ENCODE peak calls at places on chromosome 16, in six cellular contexts. One of them, this sample, is unnamed.

GRCh38 chr16:29662000-29662728 is 883 bp upstream of the SPN start:
- DNase-seq in A549: no peak
- DNase-seq in K562: no peak
- DNase-seq in IMR-90: no peak
- DNase-seq in GM12878: peak
- DNase-seq in HepG2: no peak
- DNase-seq in this sample: no peak

GRCh38 chr16:71746442-71747046 is 22.0 kb upstream of the PHLPP2 start:
- DNase-seq in A549: peak
- DNase-seq in K562: peak
- DNase-seq in IMR-90: peak
- DNase-seq in GM12878: no peak
- DNase-seq in HepG2: peak
- DNase-seq in this sample: peak

GRCh38 chr16:76278976-76279375 is 1.8 kb downstream of the CNTNAP4 start:
- DNase-seq in A549: peak
- DNase-seq in K562: no peak
- DNase-seq in IMR-90: no peak
- DNase-seq in GM12878: no peak
- DNase-seq in HepG2: peak
- DNase-seq in this sample: no peak

GRCh38 chr16:69318177-69318910 is 7.2 kb downstream of the VPS4A start:
- DNase-seq in A549: no peak
- DNase-seq in K562: no peak
- DNase-seq in IMR-90: no peak
- DNase-seq in GM12878: no peak
- DNase-seq in HepG2: no peak
- DNase-seq in this sample: no peak

GRCh38 chr16:15518412-15519351 is 84.3 kb downstream of the BMERB1 start:
- DNase-seq in A549: peak
- DNase-seq in K562: no peak
- DNase-seq in IMR-90: peak
- DNase-seq in GM12878: no peak
- DNase-seq in HepG2: no peak
- DNase-seq in this sample: no peak

GRCh38 chr16:89144681-89145080 is 26.9 kb upstream of the CDH15 start:
- DNase-seq in A549: no peak
- DNase-seq in K562: no peak
- DNase-seq in IMR-90: no peak
- DNase-seq in GM12878: no peak
- DNase-seq in HepG2: no peak
- DNase-seq in this sample: no peak

GRCh38 chr16:75471723-75472634 is 7.5 kb upstream of the TMEM170A start:
- DNase-seq in A549: peak
- DNase-seq in K562: peak
- DNase-seq in IMR-90: peak
- DNase-seq in GM12878: no peak
- DNase-seq in HepG2: peak
- DNase-seq in this sample: peak

GRCh38 chr16:58652741-58653140 is 23.1 kb upstream of the CNOT1 start:
- DNase-seq in A549: peak
- DNase-seq in K562: no peak
- DNase-seq in IMR-90: peak
- DNase-seq in GM12878: no peak
- DNase-seq in HepG2: peak
- DNase-seq in this sample: no peak

GRCh38 chr16:21197115-21197514 is 14.3 kb downstream of the ZP2 start:
- DNase-seq in A549: no peak
- DNase-seq in K562: no peak
- DNase-seq in IMR-90: no peak
- DNase-seq in GM12878: no peak
- DNase-seq in HepG2: no peak
- DNase-seq in this sample: no peak

GRCh38 chr16:86523166-86523740 is 12.9 kb downstream of the FOXF1 start:
- DNase-seq in A549: no peak
- DNase-seq in K562: no peak
- DNase-seq in IMR-90: no peak
- DNase-seq in GM12878: no peak
- DNase-seq in HepG2: no peak
- DNase-seq in this sample: no peak

GRCh38 chr16:16067127-16067526 is 117.7 kb downstream of the ABCC1 start:
- DNase-seq in A549: no peak
- DNase-seq in K562: no peak
- DNase-seq in IMR-90: peak
- DNase-seq in GM12878: no peak
- DNase-seq in HepG2: no peak
- DNase-seq in this sample: no peak

GRCh38 chr16:24753437-24753836 is 24.0 kb downstream of the TNRC6A start:
- DNase-seq in A549: no peak
- DNase-seq in K562: no peak
- DNase-seq in IMR-90: no peak
- DNase-seq in GM12878: no peak
- DNase-seq in HepG2: no peak
- DNase-seq in this sample: no peak

GRCh38 chr16:8958344-8958808 is 5.3 kb downstream of the USP7 start:
- DNase-seq in A549: no peak
- DNase-seq in K562: no peak
- DNase-seq in IMR-90: peak
- DNase-seq in GM12878: no peak
- DNase-seq in HepG2: no peak
- DNase-seq in this sample: no peak

GRCh38 chr16:88566158-88566557 is 4.0 kb upstream of the ZC3H18 start:
- DNase-seq in A549: no peak
- DNase-seq in K562: no peak
- DNase-seq in IMR-90: peak
- DNase-seq in GM12878: no peak
- DNase-seq in HepG2: no peak
- DNase-seq in this sample: no peak

GRCh38 chr16:66271074-66272060 is 95.1 kb upstream of the CDH5 start:
- DNase-seq in A549: no peak
- DNase-seq in K562: no peak
- DNase-seq in IMR-90: no peak
- DNase-seq in GM12878: no peak
- DNase-seq in HepG2: no peak
- DNase-seq in this sample: no peak

GRCh38 chr16:49441366-49441780 is 67.8 kb downstream of the C16orf78 start:
- DNase-seq in A549: no peak
- DNase-seq in K562: no peak
- DNase-seq in IMR-90: no peak
- DNase-seq in GM12878: peak
- DNase-seq in HepG2: no peak
- DNase-seq in this sample: no peak

GRCh38 chr16:82034981-82035612 is at the start of gene HSD17B2:
- DNase-seq in A549: peak
- DNase-seq in K562: no peak
- DNase-seq in IMR-90: peak
- DNase-seq in GM12878: no peak
- DNase-seq in HepG2: peak
- DNase-seq in this sample: no peak
- TF ChIP-seq BHLHE40 in A549: no peak
- TF ChIP-seq BHLHE40 in K562: no peak
- TF ChIP-seq BHLHE40 in IMR-90: no peak
- TF ChIP-seq BHLHE40 in GM12878: no peak
- TF ChIP-seq BHLHE40 in HepG2: no peak
- TF ChIP-seq BHLHE40 in this sample: no peak

GRCh38 chr16:10537946-10538345 is 42.5 kb downstream of the EMP2 start:
- DNase-seq in A549: no peak
- DNase-seq in K562: no peak
- DNase-seq in IMR-90: no peak
- DNase-seq in GM12878: no peak
- DNase-seq in HepG2: no peak
- DNase-seq in this sample: no peak

GRCh38 chr16:10541396-10541795 is 39.0 kb downstream of the EMP2 start:
- DNase-seq in A549: no peak
- DNase-seq in K562: no peak
- DNase-seq in IMR-90: no peak
- DNase-seq in GM12878: no peak
- DNase-seq in HepG2: no peak
- DNase-seq in this sample: no peak

GRCh38 chr16:10538583-10538982 is 41.8 kb downstream of the EMP2 start:
- DNase-seq in A549: no peak
- DNase-seq in K562: no peak
- DNase-seq in IMR-90: no peak
- DNase-seq in GM12878: no peak
- DNase-seq in HepG2: no peak
- DNase-seq in this sample: no peak

GRCh38 chr16:10539793-10540192 is 40.6 kb downstream of the EMP2 start:
- DNase-seq in A549: no peak
- DNase-seq in K562: no peak
- DNase-seq in IMR-90: no peak
- DNase-seq in GM12878: no peak
- DNase-seq in HepG2: no peak
- DNase-seq in this sample: no peak

DNA sequence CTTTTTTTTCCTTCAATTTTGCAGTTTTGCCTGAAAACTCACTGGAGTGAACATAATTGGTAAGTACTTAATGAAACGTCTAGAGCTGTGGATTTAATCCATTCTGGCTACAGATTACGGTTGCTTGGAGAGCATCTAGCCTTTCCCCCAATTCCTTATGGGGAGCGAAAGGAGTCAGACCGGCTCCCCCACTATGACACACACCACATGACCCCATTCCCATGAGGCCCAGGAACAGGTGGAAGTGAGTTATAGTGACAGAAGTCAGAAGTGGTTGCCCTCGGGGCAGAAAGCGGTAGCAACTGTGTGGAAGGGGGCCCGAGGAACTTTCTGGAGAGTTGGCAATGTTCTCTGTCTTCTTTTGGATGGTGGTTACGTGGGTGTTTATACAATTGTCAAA is 41.1 kb downstream of the EMP2 start:
- DNase-seq in A549: no peak
- DNase-seq in K562: no peak
- DNase-seq in IMR-90: no peak
- DNase-seq in GM12878: no peak
- DNase-seq in HepG2: no peak
- DNase-seq in this sample: no peak
- TF ChIP-seq BHLHE40 in A549: no peak
- TF ChIP-seq BHLHE40 in K562: no peak
- TF ChIP-seq BHLHE40 in IMR-90: no peak
- TF ChIP-seq BHLHE40 in GM12878: no peak
- TF ChIP-seq BHLHE40 in HepG2: no peak
- TF ChIP-seq BHLHE40 in this sample: no peak

DNA sequence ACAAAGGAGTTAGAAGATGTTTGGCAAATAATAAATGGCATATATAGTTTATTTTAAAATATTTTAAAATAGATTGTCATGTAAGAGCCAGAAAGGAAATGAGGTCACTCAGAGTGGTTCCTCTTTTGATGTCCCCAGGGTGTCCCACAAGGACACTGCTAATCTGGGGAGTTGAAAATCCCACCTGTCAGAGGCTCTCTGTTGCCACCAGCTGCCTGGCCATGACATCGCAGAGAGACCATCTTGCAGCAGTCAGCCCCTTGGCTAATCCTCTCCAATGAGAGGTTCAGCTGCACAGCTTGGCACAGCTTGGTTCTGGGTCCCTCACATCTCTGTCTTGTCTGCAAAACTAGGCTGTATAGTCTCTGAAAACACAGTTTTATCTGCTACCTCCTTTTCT is 11.0 kb upstream of the RBFOX1 start:
- DNase-seq in A549: no peak
- DNase-seq in K562: no peak
- DNase-seq in IMR-90: no peak
- DNase-seq in GM12878: no peak
- DNase-seq in HepG2: no peak
- DNase-seq in this sample: no peak
- TF ChIP-seq BHLHE40 in A549: no peak
- TF ChIP-seq BHLHE40 in K562: no peak
- TF ChIP-seq BHLHE40 in IMR-90: no peak
- TF ChIP-seq BHLHE40 in GM12878: no peak
- TF ChIP-seq BHLHE40 in HepG2: no peak
- TF ChIP-seq BHLHE40 in this sample: no peak

DNA sequence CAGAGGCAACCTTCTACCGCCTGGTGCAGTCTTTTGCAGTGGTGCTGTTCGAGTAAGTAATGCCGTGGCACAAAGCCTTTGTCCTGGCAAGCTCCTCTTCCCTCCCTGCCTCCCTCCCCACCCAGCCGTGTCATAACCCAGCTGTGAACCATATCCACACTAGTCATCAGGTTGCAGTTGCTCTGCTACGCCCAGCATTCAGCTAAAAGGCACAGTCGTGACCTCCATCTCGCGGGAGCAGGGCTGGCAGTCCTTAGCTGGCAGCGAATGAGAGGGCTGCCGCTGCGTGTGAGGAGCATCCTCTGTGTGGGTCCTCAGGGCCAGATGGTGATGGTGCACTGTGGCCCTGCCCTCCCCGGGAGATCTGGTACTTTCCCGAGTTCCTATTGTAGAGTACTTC is 39.3 kb downstream of the CIBAR2 start:
- DNase-seq in A549: no peak
- DNase-seq in K562: no peak
- DNase-seq in IMR-90: peak
- DNase-seq in GM12878: no peak
- DNase-seq in HepG2: no peak
- DNase-seq in this sample: no peak
- TF ChIP-seq BHLHE40 in A549: no peak
- TF ChIP-seq BHLHE40 in K562: no peak
- TF ChIP-seq BHLHE40 in IMR-90: no peak
- TF ChIP-seq BHLHE40 in GM12878: no peak
- TF ChIP-seq BHLHE40 in HepG2: no peak
- TF ChIP-seq BHLHE40 in this sample: no peak

DNA sequence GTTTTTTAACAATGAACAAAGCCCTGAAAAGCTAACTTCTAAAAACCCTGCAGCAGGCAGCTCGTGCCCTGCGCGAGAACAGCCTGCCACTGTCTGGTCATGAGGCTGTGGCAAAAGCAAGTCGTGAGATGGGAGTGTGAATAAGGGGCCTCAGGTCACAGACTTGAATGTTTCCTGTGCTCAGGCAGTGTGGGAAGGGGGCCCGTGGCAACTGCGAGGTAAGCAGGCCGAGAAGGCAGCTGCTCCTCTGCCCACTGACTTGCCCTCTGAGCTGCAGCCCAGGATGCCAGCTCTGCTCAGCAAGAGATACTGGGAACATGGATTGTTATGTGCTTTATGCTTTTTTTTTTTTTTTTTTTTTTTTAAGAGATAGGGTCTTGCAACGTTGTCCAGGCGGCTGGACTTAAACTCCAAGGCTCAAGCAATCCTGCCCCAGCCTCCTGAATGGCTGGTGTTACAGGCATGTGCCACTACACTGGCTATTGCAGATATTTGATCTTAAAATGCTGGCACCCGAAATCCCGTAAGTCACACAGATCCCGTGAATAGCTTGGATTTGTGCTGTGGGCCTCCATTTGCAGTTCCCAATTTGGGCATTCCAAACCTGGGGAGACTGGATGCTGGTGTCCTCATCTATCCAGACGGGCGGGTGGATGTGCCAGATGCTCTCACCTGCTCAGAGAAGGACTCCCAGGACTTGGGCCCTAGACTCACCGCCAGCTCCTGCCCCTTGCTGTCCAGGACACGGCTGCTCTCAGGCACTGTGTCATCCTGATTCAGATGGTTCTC is 44.0 kb downstream of the UBN1 start:
- DNase-seq in A549: no peak
- DNase-seq in K562: no peak
- DNase-seq in IMR-90: no peak
- DNase-seq in GM12878: no peak
- DNase-seq in HepG2: no peak
- DNase-seq in this sample: no peak
- TF ChIP-seq BHLHE40 in A549: no peak
- TF ChIP-seq BHLHE40 in K562: no peak
- TF ChIP-seq BHLHE40 in IMR-90: no peak
- TF ChIP-seq BHLHE40 in GM12878: no peak
- TF ChIP-seq BHLHE40 in HepG2: no peak
- TF ChIP-seq BHLHE40 in this sample: no peak

This sample was measured in HEK293T.